ENCODE peak calls at places on chromosomes 5 and 9, in ten cellular contexts. One of them, this sample, is unnamed.

GRCh38 chr9:125089331-125089730 is 54.0 kb downstream of the SCAI start:
- DNase-seq in mesenchymal stem cell: no peak
- DNase-seq in A549: no peak
- DNase-seq in psoas muscle: no peak
- DNase-seq in pancreas: no peak
- DNase-seq in adipocyte: no peak
- DNase-seq in neuronal stem cell: no peak
- DNase-seq in brain microvascular endothelial cell: no peak
- DNase-seq in Peyer's patch: no peak
- DNase-seq in astrocyte of the spinal cord: no peak
- DNase-seq in this sample: no peak

GRCh38 chr9:136117291-136118060 is 1.2 kb downstream of the TMEM250 start:
- DNase-seq in mesenchymal stem cell: no peak
- DNase-seq in A549: peak; percentile 48
- DNase-seq in psoas muscle: no peak
- DNase-seq in pancreas: no peak
- DNase-seq in adipocyte: peak; percentile 58
- DNase-seq in neuronal stem cell: no peak
- DNase-seq in brain microvascular endothelial cell: no peak
- DNase-seq in Peyer's patch: no peak
- DNase-seq in astrocyte of the spinal cord: no peak
- DNase-seq in this sample: peak; percentile 19

GRCh38 chr9:101235105-101235866 is 149.5 kb downstream of the BAAT start:
- DNase-seq in mesenchymal stem cell: no peak
- DNase-seq in A549: peak; percentile 35
- DNase-seq in psoas muscle: no peak
- DNase-seq in pancreas: no peak
- DNase-seq in adipocyte: peak; percentile 61
- DNase-seq in neuronal stem cell: peak; percentile 36
- DNase-seq in brain microvascular endothelial cell: no peak
- DNase-seq in Peyer's patch: no peak
- DNase-seq in astrocyte of the spinal cord: peak; percentile 4
- DNase-seq in this sample: peak; percentile 12

GRCh38 chr9:118401551-118401950 is 697.3 kb downstream of the TLR4 start:
- DNase-seq in mesenchymal stem cell: no peak
- DNase-seq in A549: no peak
- DNase-seq in psoas muscle: no peak
- DNase-seq in pancreas: no peak
- DNase-seq in adipocyte: no peak
- DNase-seq in neuronal stem cell: no peak
- DNase-seq in brain microvascular endothelial cell: no peak
- DNase-seq in Peyer's patch: no peak
- DNase-seq in astrocyte of the spinal cord: no peak
- DNase-seq in this sample: no peak

GRCh38 chr5:17056056-17056690 is 120.1 kb upstream of the MYO10 start:
- DNase-seq in mesenchymal stem cell: peak; percentile 35
- DNase-seq in A549: peak; percentile 49
- DNase-seq in psoas muscle: no peak
- DNase-seq in pancreas: peak; percentile 18
- DNase-seq in adipocyte: peak; percentile 28
- DNase-seq in neuronal stem cell: no peak
- DNase-seq in brain microvascular endothelial cell: no peak
- DNase-seq in Peyer's patch: no peak
- DNase-seq in astrocyte of the spinal cord: no peak
- DNase-seq in this sample: no peak

GRCh38 chr9:15211160-15211993 is 95.6 kb downstream of the TTC39B start:
- DNase-seq in mesenchymal stem cell: peak; percentile 75
- DNase-seq in A549: peak; percentile 72
- DNase-seq in psoas muscle: no peak
- DNase-seq in pancreas: peak; percentile 64
- DNase-seq in adipocyte: peak; percentile 94
- DNase-seq in neuronal stem cell: peak; percentile 67
- DNase-seq in brain microvascular endothelial cell: peak; percentile 82
- DNase-seq in Peyer's patch: peak; percentile 43
- DNase-seq in astrocyte of the spinal cord: peak; percentile 84
- DNase-seq in this sample: peak; percentile 79

GRCh38 chr9:122197334-122197872 is 31.4 kb downstream of the LHX6 start:
- DNase-seq in mesenchymal stem cell: no peak
- DNase-seq in A549: no peak
- DNase-seq in psoas muscle: no peak
- DNase-seq in pancreas: no peak
- DNase-seq in adipocyte: no peak
- DNase-seq in neuronal stem cell: no peak
- DNase-seq in brain microvascular endothelial cell: no peak
- DNase-seq in Peyer's patch: no peak
- DNase-seq in astrocyte of the spinal cord: no peak
- DNase-seq in this sample: no peak

GRCh38 chr5:150103678-150104549 is 17.6 kb upstream of the CSF1R start:
- DNase-seq in mesenchymal stem cell: no peak
- DNase-seq in A549: no peak
- DNase-seq in psoas muscle: no peak
- DNase-seq in pancreas: no peak
- DNase-seq in adipocyte: no peak
- DNase-seq in neuronal stem cell: no peak
- DNase-seq in brain microvascular endothelial cell: no peak
- DNase-seq in Peyer's patch: peak; percentile 8
- DNase-seq in astrocyte of the spinal cord: no peak
- DNase-seq in this sample: no peak

GRCh38 chr5:32551194-32551593 is 34.2 kb upstream of the SUB1 start:
- DNase-seq in mesenchymal stem cell: no peak
- DNase-seq in A549: no peak
- DNase-seq in psoas muscle: no peak
- DNase-seq in pancreas: no peak
- DNase-seq in adipocyte: no peak
- DNase-seq in neuronal stem cell: no peak
- DNase-seq in brain microvascular endothelial cell: no peak
- DNase-seq in Peyer's patch: no peak
- DNase-seq in astrocyte of the spinal cord: no peak
- DNase-seq in this sample: no peak

GRCh38 chr9:33165263-33166151 is 1.6 kb downstream of the B4GALT1 start:
- DNase-seq in mesenchymal stem cell: peak; percentile 84
- DNase-seq in A549: peak; percentile 82
- DNase-seq in psoas muscle: no peak
- DNase-seq in pancreas: peak; percentile 67
- DNase-seq in adipocyte: peak; percentile 91
- DNase-seq in neuronal stem cell: no peak
- DNase-seq in brain microvascular endothelial cell: peak; percentile 56
- DNase-seq in Peyer's patch: peak; percentile 59
- DNase-seq in astrocyte of the spinal cord: peak; percentile 58
- DNase-seq in this sample: peak; percentile 94

GRCh38 chr5:58258984-58259684 is 200.8 kb downstream of the PLK2 start:
- DNase-seq in mesenchymal stem cell: no peak
- DNase-seq in A549: peak; percentile 51
- DNase-seq in psoas muscle: no peak
- DNase-seq in pancreas: no peak
- DNase-seq in adipocyte: no peak
- DNase-seq in neuronal stem cell: no peak
- DNase-seq in brain microvascular endothelial cell: no peak
- DNase-seq in Peyer's patch: no peak
- DNase-seq in astrocyte of the spinal cord: no peak
- DNase-seq in this sample: no peak

GRCh38 chr5:120749737-120750136 is 285.6 kb downstream of the PRR16 start:
- DNase-seq in mesenchymal stem cell: no peak
- DNase-seq in A549: no peak
- DNase-seq in psoas muscle: no peak
- DNase-seq in pancreas: no peak
- DNase-seq in adipocyte: no peak
- DNase-seq in neuronal stem cell: no peak
- DNase-seq in brain microvascular endothelial cell: no peak
- DNase-seq in Peyer's patch: no peak
- DNase-seq in astrocyte of the spinal cord: peak; percentile 16
- DNase-seq in this sample: no peak
- H3K4me3 ChIP-seq in mesenchymal stem cell: no peak overlapping the region
- H3K4me3 ChIP-seq in A549: no peak overlapping the region
- H3K4me3 ChIP-seq in psoas muscle: no peak overlapping the region
- H3K4me3 ChIP-seq in pancreas: no peak overlapping the region
- H3K4me3 ChIP-seq in adipocyte: no peak overlapping the region
- H3K4me3 ChIP-seq in neuronal stem cell: no peak overlapping the region
- H3K4me3 ChIP-seq in brain microvascular endothelial cell: no peak overlapping the region
- H3K4me3 ChIP-seq in Peyer's patch: no peak overlapping the region
- H3K4me3 ChIP-seq in astrocyte of the spinal cord: no peak overlapping the region
- H3K4me3 ChIP-seq in this sample: no peak overlapping the region

GRCh38 chr5:139100825-139101224 is 97.3 kb downstream of the SIL1 start:
- DNase-seq in mesenchymal stem cell: peak; percentile 49
- DNase-seq in A549: peak; percentile 31
- DNase-seq in psoas muscle: no peak
- DNase-seq in pancreas: no peak
- DNase-seq in adipocyte: peak; percentile 65
- DNase-seq in neuronal stem cell: no peak
- DNase-seq in brain microvascular endothelial cell: peak; percentile 52
- DNase-seq in Peyer's patch: no peak
- DNase-seq in astrocyte of the spinal cord: peak; percentile 61
- DNase-seq in this sample: peak; percentile 26

GRCh38 chr5:139105621-139106071 is 92.5 kb downstream of the SIL1 start:
- DNase-seq in mesenchymal stem cell: no peak
- DNase-seq in A549: no peak
- DNase-seq in psoas muscle: no peak
- DNase-seq in pancreas: no peak
- DNase-seq in adipocyte: no peak
- DNase-seq in neuronal stem cell: peak; percentile 23
- DNase-seq in brain microvascular endothelial cell: no peak
- DNase-seq in Peyer's patch: no peak
- DNase-seq in astrocyte of the spinal cord: no peak
- DNase-seq in this sample: no peak

GRCh38 chr5:139103762-139104161 is 94.4 kb downstream of the SIL1 start:
- DNase-seq in mesenchymal stem cell: no peak
- DNase-seq in A549: no peak
- DNase-seq in psoas muscle: no peak
- DNase-seq in pancreas: no peak
- DNase-seq in adipocyte: no peak
- DNase-seq in neuronal stem cell: no peak
- DNase-seq in brain microvascular endothelial cell: no peak
- DNase-seq in Peyer's patch: no peak
- DNase-seq in astrocyte of the spinal cord: no peak
- DNase-seq in this sample: no peak

GRCh38 chr5:139108056-139108811 is 89.9 kb downstream of the SIL1 start:
- DNase-seq in mesenchymal stem cell: no peak
- DNase-seq in A549: no peak
- DNase-seq in psoas muscle: no peak
- DNase-seq in pancreas: peak; percentile 40
- DNase-seq in adipocyte: peak; percentile 36
- DNase-seq in neuronal stem cell: no peak
- DNase-seq in brain microvascular endothelial cell: peak; percentile 21
- DNase-seq in Peyer's patch: no peak
- DNase-seq in astrocyte of the spinal cord: peak; percentile 89
- DNase-seq in this sample: peak; percentile 6

DNA sequence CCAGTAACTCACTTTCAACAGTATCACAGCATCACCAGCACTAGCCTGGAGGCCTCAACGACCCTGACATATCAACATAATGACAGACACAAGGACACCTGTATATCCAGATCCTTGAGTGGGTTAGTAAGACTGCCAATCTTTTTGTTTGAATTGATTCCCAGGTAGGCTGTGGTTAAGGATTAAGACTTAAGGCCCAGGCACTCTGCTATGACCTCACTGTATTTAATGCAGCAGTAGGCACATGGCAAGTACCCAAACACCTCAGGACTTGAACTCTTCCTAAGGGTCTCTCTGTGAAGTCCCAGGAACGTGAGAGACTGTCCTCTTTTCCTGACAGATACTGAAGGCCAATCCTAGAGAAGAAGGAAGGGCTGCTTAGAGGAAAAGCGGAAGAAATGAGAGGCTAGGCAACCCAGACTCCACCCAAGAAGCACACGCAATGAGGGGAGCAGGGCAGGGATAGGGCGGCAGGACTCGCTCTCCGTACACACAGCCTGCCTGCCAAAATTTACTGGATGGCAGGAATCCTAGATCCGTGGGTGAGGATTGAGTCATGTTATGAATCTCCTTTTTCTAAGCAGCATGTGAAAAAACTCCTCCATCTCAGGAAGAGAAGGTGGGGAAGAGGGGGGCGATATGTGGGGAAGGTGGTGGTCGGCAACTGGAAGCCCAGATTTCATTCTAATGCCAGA is 93.4 kb downstream of the SIL1 start:
- DNase-seq in mesenchymal stem cell: no peak
- DNase-seq in A549: no peak
- DNase-seq in psoas muscle: peak; percentile 83
- DNase-seq in pancreas: no peak
- DNase-seq in adipocyte: peak; percentile 74
- DNase-seq in neuronal stem cell: no peak
- DNase-seq in brain microvascular endothelial cell: peak; percentile 72
- DNase-seq in Peyer's patch: no peak
- DNase-seq in astrocyte of the spinal cord: peak; percentile 91
- DNase-seq in this sample: peak; percentile 94
- H3K4me3 ChIP-seq in mesenchymal stem cell: peak overlapping the region; percentile 61
- H3K4me3 ChIP-seq in A549: no peak overlapping the region
- H3K4me3 ChIP-seq in psoas muscle: peak overlapping the region; percentile 48
- H3K4me3 ChIP-seq in pancreas: no peak overlapping the region
- H3K4me3 ChIP-seq in adipocyte: peak overlapping the region; percentile 58
- H3K4me3 ChIP-seq in neuronal stem cell: no peak overlapping the region
- H3K4me3 ChIP-seq in brain microvascular endothelial cell: no peak overlapping the region
- H3K4me3 ChIP-seq in Peyer's patch: no peak overlapping the region
- H3K4me3 ChIP-seq in astrocyte of the spinal cord: no peak overlapping the region
- H3K4me3 ChIP-seq in this sample: peak overlapping the region; percentile 38

DNA sequence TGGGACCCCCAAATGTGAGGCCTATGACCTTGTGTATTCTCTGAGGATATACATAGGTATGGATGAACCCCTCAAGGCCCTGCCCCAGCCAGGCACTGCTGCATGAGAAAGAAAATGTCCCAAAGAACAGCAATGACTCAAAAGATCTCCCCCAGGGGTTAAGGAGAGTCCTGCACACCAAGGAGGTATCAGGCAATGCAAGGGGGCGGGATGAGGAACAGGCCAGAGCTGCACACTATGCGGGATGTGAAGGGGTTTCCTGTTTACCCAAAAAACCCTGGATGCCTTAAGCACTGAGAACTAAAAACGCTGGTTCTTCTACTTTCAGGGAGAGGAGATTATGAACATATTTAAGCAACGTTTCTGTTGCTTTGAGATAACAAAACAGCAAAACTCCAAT is 3.4 kb downstream of the RAPGEF1 start:
- DNase-seq in mesenchymal stem cell: no peak
- DNase-seq in A549: no peak
- DNase-seq in psoas muscle: no peak
- DNase-seq in pancreas: no peak
- DNase-seq in adipocyte: no peak
- DNase-seq in neuronal stem cell: no peak
- DNase-seq in brain microvascular endothelial cell: no peak
- DNase-seq in Peyer's patch: peak; percentile 59
- DNase-seq in astrocyte of the spinal cord: no peak
- DNase-seq in this sample: no peak
- H3K4me3 ChIP-seq in mesenchymal stem cell: no peak overlapping the region
- H3K4me3 ChIP-seq in A549: no peak overlapping the region
- H3K4me3 ChIP-seq in psoas muscle: peak overlapping the region; percentile 16
- H3K4me3 ChIP-seq in pancreas: no peak overlapping the region
- H3K4me3 ChIP-seq in adipocyte: no peak overlapping the region
- H3K4me3 ChIP-seq in neuronal stem cell: no peak overlapping the region
- H3K4me3 ChIP-seq in brain microvascular endothelial cell: no peak overlapping the region
- H3K4me3 ChIP-seq in Peyer's patch: no peak overlapping the region
- H3K4me3 ChIP-seq in astrocyte of the spinal cord: no peak overlapping the region
- H3K4me3 ChIP-seq in this sample: no peak overlapping the region

DNA sequence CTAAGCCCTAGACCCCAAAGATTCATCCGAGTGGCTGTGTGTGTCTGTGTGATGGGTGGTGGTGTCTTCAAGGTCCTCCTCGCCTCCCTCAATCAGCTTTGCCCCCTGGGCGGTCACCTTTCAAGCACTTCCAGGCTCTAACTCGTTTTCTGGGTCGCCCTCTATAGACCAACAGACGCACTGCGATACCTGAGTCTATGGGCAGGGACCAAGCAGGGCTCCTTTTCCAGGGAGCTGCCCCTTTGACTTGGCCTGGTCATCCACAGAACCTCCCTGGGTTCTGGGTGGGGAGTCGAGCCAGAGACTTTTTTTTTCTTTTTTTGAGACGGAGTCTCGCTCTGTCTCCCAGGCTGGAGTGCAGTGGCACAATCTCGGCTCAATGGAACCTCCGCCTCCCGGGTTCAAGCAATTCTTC is 1.1 kb downstream of the SLC27A4 start:
- DNase-seq in mesenchymal stem cell: peak; percentile 78
- DNase-seq in A549: peak; percentile 84
- DNase-seq in psoas muscle: peak; percentile 61
- DNase-seq in pancreas: peak; percentile 73
- DNase-seq in adipocyte: peak; percentile 77
- DNase-seq in neuronal stem cell: no peak
- DNase-seq in brain microvascular endothelial cell: peak; percentile 57
- DNase-seq in Peyer's patch: peak; percentile 69
- DNase-seq in astrocyte of the spinal cord: peak; percentile 60
- DNase-seq in this sample: peak; percentile 55
- H3K4me3 ChIP-seq in mesenchymal stem cell: peak overlapping the region; percentile 89
- H3K4me3 ChIP-seq in A549: peak overlapping the region; percentile 90
- H3K4me3 ChIP-seq in psoas muscle: peak overlapping the region; percentile 95
- H3K4me3 ChIP-seq in pancreas: peak overlapping the region; percentile 67
- H3K4me3 ChIP-seq in adipocyte: peak overlapping the region; percentile 90
- H3K4me3 ChIP-seq in neuronal stem cell: peak overlapping the region; percentile 85
- H3K4me3 ChIP-seq in brain microvascular endothelial cell: peak overlapping the region; percentile 79
- H3K4me3 ChIP-seq in Peyer's patch: peak overlapping the region; percentile 93
- H3K4me3 ChIP-seq in astrocyte of the spinal cord: peak overlapping the region; percentile 69
- H3K4me3 ChIP-seq in this sample: peak overlapping the region; percentile 76